ENCODE peak calls at places on chromosome 11, in nine cellular contexts. Q, N, U, E, C, S, V, G and F are unnamed samples. For H3K4me1, the result is how much of the 10 kb centered on the place peaks cover.

GRCh38 chr11:94241896-94242295 is 62.5 kb upstream of the IZUMO1R start:
- DNase-seq in E (no peak), C (no peak), G (no peak), V (no peak), U (no peak), S (no peak), Q (no peak), N (no peak), F (no peak)

GRCh38 chr11:77379253-77379652 is 77.8 kb upstream of the GDPD4 start:
- DNase-seq in U (no peak), S (no peak), Q (no peak), G (no peak), E (peak), V (no peak), N (no peak), C (no peak), F (no peak)

GRCh38 chr11:96292291-96293010 is 50.5 kb downstream of the MAML2 start:
- DNase-seq in G (no peak), E (no peak), Q (no peak), S (no peak), U (no peak), C (no peak), N (no peak), V (no peak), F (no peak)

GRCh38 chr11:121890377-121890776 is 225.6 kb downstream of the BLID start:
- DNase-seq in G (no peak), S (peak), E (peak), U (no peak), Q (no peak), V (no peak), C (no peak), N (no peak), F (no peak)

GRCh38 chr11:109553284-109553683 is 131.3 kb downstream of the C11orf87 start:
- DNase-seq in G (no peak), U (no peak), V (no peak), C (no peak), E (no peak), Q (no peak), N (no peak), S (no peak), F (no peak)

GRCh38 chr11:130580372-130580771 is 131.9 kb downstream of the ADAMTS15 start:
- DNase-seq in U (no peak), G (no peak), S (peak), E (peak), N (no peak), V (peak), Q (peak), C (no peak), F (no peak)

GRCh38 chr11:14312736-14313438 is 46.1 kb downstream of the RRAS2 start:
- DNase-seq in U (no peak), E (peak), C (no peak), S (peak), Q (no peak), G (no peak), N (no peak), V (no peak), F (no peak)

GRCh38 chr11:32434387-32435151 is 770 bp downstream of the WT1 start:
- DNase-seq in G (no peak), E (no peak), N (no peak), V (no peak), C (no peak), S (no peak), U (no peak), Q (no peak), F (peak)

GRCh38 chr11:19281041-19281440 is 40.3 kb upstream of the E2F8 start:
- DNase-seq in Q (no peak), G (no peak), C (no peak), N (no peak), U (no peak), S (peak), V (no peak), E (peak), F (no peak)

GRCh38 chr11:111422494-111423249 is 43.6 kb upstream of the POU2AF1 start:
- DNase-seq in U (peak), Q (peak), C (peak), V (peak), E (peak), S (peak), G (no peak), N (peak), F (peak)

GRCh38 chr11:27388869-27389268 is 25.9 kb upstream of the CCDC34 start:
- DNase-seq in G (no peak), C (no peak), E (no peak), N (no peak), V (no peak), S (no peak), U (no peak), Q (no peak), F (no peak)

GRCh38 chr11:47220401-47220821 is 5.6 kb downstream of the DDB2 start:
- DNase-seq in C (no peak), Q (no peak), E (peak), S (peak), U (no peak), N (no peak), V (no peak), G (no peak), F (no peak)

GRCh38 chr11:44615041-44615513 is 49.6 kb downstream of the CD82 start:
- DNase-seq in V (no peak), N (no peak), Q (no peak), U (no peak), S (no peak), E (no peak), C (no peak), G (no peak), F (no peak)

GRCh38 chr11:126109941-126110731 is 47.5 kb upstream of the CDON start:
- DNase-seq in N (no peak), Q (no peak), C (no peak), U (no peak), E (peak), S (peak), G (no peak), V (no peak), F (peak)

GRCh38 chr11:71131861-71132260 is 120.5 kb downstream of the SHANK2 start:
- DNase-seq in Q (no peak), V (peak), U (no peak), G (no peak), E (no peak), S (no peak), C (no peak), N (no peak), F (no peak)

GRCh38 chr11:41950470-41951143 is 491.2 kb upstream of the LRRC4C start:
- DNase-seq in G (no peak), Q (no peak), C (no peak), V (no peak), N (no peak), E (no peak), S (no peak), U (no peak), F (no peak)
- H3K4me1 ChIP-seq in G (under half), Q (under half), C (under half), V (under half), N (under half), E (under half), S (under half), U (under half), F (under half)

DNA sequence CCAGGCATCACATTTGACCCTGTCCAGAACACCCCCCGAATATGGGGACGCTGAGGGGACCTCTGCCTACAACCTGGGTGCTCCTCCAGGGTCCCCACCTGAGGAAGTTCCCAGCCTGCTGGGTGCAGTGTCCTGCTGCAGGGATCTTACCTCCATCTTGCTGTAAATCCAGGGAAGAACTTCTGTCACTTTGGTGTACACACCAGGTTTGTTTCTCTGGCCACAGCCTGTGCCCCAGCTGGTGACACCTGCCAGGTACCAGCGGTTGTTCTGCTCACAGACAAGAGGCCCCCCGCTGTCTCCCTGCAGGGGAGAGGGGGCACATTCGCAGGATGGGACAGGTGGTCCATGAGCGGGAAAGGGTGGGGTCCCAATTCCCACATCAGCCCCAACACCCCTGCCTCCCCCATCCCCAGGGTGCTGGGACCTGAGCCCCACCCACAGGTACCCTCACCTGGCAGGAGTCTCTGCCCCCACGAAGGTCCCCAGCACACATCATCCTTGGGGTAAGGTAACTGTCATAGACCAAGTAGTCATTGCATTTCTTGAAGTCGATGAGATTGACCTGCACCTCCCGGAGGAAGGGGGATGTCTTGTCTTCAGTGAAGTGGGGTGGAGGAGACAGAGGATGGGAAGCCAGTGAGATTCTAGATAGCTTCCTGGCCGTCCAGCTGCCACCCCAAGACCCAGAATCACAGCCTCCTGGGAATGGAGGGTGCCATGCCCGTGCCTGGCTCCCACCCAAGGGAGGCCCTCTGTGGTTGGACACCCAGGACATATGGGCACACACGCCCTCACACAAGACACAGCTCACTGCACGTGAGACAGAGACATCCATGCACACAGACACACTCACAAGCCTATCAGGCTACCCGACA is 25.5 kb downstream of the TMPRSS13 start:
- DNase-seq in E (no peak), C (no peak), Q (no peak), S (no peak), V (no peak), G (no peak), U (no peak), N (no peak), F (no peak)
- H3K4me1 ChIP-seq in E (under half), C (under half), Q (under half), S (under half), V (under half), G (under half), U (under half), N (under half), F (under half)

DNA sequence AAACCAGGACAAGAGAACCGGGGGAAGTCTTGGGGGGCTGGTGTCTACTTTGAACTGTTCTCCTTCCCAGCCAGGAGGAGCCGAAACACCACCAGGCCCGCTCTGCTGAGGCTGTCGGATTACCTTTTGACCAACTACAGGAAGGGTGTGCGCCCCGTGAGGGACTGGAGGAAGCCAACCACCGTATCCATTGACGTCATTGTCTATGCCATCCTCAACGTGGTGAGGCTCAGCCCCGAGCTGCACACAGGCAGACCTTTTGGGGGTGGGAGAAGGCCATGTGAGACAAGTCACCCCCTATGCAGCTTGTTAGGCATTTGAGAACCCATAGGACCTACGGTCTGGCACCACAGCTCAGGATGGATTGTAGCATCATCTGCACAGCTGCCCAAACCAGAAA is 2.8 kb downstream of the HTR3A start:
- DNase-seq in U (no peak), E (no peak), V (no peak), N (no peak), Q (no peak), G (no peak), S (no peak), C (no peak), F (no peak)
- H3K4me1 ChIP-seq in U (under half), E (under half), V (under half), N (under half), Q (under half), G (under half), S (under half), C (under half), F (under half)

DNA sequence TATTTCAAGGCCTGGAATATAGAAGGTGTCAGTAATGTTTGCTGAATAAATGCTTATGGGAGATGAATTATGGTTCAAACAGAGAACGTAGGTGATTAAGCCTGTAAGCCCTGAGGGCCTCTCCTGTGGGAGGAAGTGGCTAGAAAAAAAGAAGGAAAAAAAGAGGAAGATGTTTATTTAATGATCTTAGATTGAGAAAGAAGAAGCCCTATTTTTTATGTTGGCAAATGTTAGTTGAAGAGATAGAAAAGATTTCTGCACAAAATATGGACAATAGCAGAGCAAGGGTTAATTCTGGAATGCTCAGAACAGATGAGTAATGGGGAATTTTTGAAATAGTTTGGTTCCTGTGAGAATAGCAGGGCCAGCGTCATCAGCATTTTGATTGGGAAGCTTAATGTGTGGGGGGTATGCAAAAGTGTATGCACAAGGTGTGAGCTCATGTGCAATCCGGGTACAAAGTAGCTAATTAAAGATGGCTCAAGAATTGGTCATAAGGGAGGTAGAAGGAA is 95.7 kb downstream of the TEAD1 start:
- DNase-seq in N (no peak), S (peak), E (peak), Q (peak), V (no peak), C (no peak), U (no peak), G (no peak), F (no peak)
- H3K4me1 ChIP-seq in N (under half), S (under half), E (half or more), Q (under half), V (under half), C (under half), U (under half), G (under half), F (under half)

DNA sequence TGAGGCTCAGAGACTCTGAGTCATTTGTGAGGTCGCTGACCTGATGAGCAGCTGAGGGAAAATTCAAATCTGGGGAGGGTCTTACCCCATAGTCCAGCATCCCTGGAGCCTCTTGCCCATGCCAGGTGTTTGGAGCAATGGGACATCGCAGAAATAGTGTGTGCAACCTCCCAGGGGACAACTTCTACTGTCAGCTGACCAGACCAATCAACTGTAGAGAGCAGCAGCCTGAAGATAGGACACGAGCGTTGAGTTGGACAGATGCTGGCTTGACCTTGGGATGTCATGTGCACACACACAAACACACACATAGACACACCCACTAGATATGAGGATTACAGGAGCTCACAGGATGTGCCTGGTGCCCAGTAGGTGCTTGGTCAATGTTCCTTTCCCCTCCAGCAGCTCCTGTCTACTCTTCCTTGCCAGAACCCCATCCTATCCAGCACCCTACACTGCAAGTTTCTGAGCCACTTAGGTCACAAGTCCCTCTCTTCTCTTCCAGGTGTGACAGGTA is 59.1 kb upstream of the MPEG1 start:
- DNase-seq in C (peak), E (no peak), V (no peak), N (no peak), S (no peak), G (no peak), Q (no peak), U (no peak), F (no peak)
- H3K4me1 ChIP-seq in C (half or more), E (under half), V (under half), N (under half), S (under half), G (under half), Q (under half), U (under half), F (under half)

DNA sequence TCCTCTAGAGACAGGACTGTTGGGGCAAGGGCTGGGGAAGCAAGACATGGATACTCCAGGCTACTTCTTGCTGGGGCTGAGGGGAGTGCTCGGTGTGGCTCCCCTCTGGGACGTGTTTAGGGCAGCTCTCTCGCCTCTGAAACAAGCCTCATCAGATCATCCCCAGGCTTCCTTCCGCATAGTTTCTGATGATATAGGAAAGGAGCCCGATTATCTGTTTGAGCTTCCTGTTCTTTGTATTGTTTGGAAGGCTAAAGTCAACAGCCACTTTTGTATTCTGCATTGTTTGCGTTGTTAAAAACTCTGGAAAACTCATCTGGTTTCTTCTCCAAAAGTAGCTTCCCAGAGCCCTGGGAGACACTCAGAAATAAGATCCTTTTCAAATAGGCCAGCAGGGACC is 18.8 kb downstream of the CD44 start:
- DNase-seq in G (no peak), Q (no peak), C (no peak), V (no peak), N (no peak), U (no peak), E (no peak), S (no peak), F (peak)
- H3K4me1 ChIP-seq in G (half or more), Q (half or more), C (under half), V (under half), N (under half), U (under half), E (half or more), S (under half), F (under half)

DNA sequence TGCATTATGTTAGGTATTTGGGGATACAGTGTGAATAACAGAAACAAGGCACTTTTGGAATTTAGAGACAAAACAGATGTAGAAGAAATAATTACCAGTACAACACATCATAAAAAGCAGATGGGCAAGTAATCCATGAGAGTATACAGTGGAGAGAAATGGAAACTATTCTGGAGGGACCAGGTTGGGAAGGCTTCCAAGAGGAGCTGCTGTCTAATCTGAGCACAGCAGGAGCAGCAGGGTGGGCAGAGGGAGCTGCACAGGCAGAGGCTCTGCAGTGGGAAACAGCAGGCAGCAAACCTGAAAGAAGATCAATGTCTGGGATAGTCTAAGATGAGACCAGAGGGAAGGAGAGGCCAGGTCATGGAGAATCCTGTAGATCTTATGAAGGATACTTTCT is 268.7 kb upstream of the CCDC90B start:
- DNase-seq in Q (no peak), S (no peak), N (no peak), U (no peak), C (no peak), G (no peak), V (no peak), E (no peak), F (no peak)
- H3K4me1 ChIP-seq in Q (under half), S (under half), N (under half), U (under half), C (under half), G (under half), V (under half), E (under half), F (under half)